ENCODE peak calls at places on chromosome 6, in eight cellular contexts. One of them, this sample, is unnamed.

GRCh38 chr6:167795874-167796667 is 30.6 kb upstream of the AFDN start:
- DNase-seq in gastrocnemius medialis: peak
- DNase-seq in prostate gland: peak
- DNase-seq in HCT116: no peak
- DNase-seq in mucosa of descending colon: peak
- DNase-seq in AG09309: no peak
- DNase-seq in cardiac muscle cell: no peak
- DNase-seq in fibroblast of lung: no peak
- DNase-seq in this sample: peak

GRCh38 chr6:43579171-43579570 is 3.2 kb downstream of the POLH start:
- DNase-seq in gastrocnemius medialis: no peak
- DNase-seq in prostate gland: no peak
- DNase-seq in HCT116: no peak
- DNase-seq in mucosa of descending colon: no peak
- DNase-seq in AG09309: no peak
- DNase-seq in cardiac muscle cell: no peak
- DNase-seq in fibroblast of lung: peak
- DNase-seq in this sample: no peak

GRCh38 chr6:164570791-164571190 is 738.6 kb downstream of the C6orf118 start:
- DNase-seq in gastrocnemius medialis: no peak
- DNase-seq in prostate gland: no peak
- DNase-seq in HCT116: no peak
- DNase-seq in mucosa of descending colon: no peak
- DNase-seq in AG09309: no peak
- DNase-seq in cardiac muscle cell: no peak
- DNase-seq in fibroblast of lung: no peak
- DNase-seq in this sample: no peak

GRCh38 chr6:93419304-93420162 is at the start of gene EPHA7:
- DNase-seq in gastrocnemius medialis: peak
- DNase-seq in prostate gland: peak
- DNase-seq in HCT116: no peak
- DNase-seq in mucosa of descending colon: peak
- DNase-seq in AG09309: peak
- DNase-seq in cardiac muscle cell: peak
- DNase-seq in fibroblast of lung: peak
- DNase-seq in this sample: peak

GRCh38 chr6:4103929-4104328 is 25.0 kb upstream of the FAM217A start:
- DNase-seq in gastrocnemius medialis: no peak
- DNase-seq in prostate gland: peak
- DNase-seq in HCT116: no peak
- DNase-seq in mucosa of descending colon: no peak
- DNase-seq in AG09309: no peak
- DNase-seq in cardiac muscle cell: no peak
- DNase-seq in fibroblast of lung: peak
- DNase-seq in this sample: no peak

GRCh38 chr6:166029506-166029905 is 138.1 kb downstream of the TBXT start:
- DNase-seq in gastrocnemius medialis: no peak
- DNase-seq in prostate gland: no peak
- DNase-seq in HCT116: no peak
- DNase-seq in mucosa of descending colon: no peak
- DNase-seq in AG09309: no peak
- DNase-seq in cardiac muscle cell: no peak
- DNase-seq in fibroblast of lung: no peak
- DNase-seq in this sample: no peak

GRCh38 chr6:17866876-17867444 is 120.5 kb downstream of the KIF13A start:
- DNase-seq in gastrocnemius medialis: no peak
- DNase-seq in prostate gland: no peak
- DNase-seq in HCT116: no peak
- DNase-seq in mucosa of descending colon: no peak
- DNase-seq in AG09309: no peak
- DNase-seq in cardiac muscle cell: no peak
- DNase-seq in fibroblast of lung: no peak
- DNase-seq in this sample: peak

GRCh38 chr6:8589941-8590676 is 154.8 kb upstream of the SLC35B3 start:
- DNase-seq in gastrocnemius medialis: no peak
- DNase-seq in prostate gland: no peak
- DNase-seq in HCT116: peak
- DNase-seq in mucosa of descending colon: no peak
- DNase-seq in AG09309: no peak
- DNase-seq in cardiac muscle cell: peak
- DNase-seq in fibroblast of lung: no peak
- DNase-seq in this sample: no peak

GRCh38 chr6:157187182-157188093 is 135.9 kb downstream of the TMEM242 start:
- DNase-seq in gastrocnemius medialis: peak
- DNase-seq in prostate gland: peak
- DNase-seq in HCT116: no peak
- DNase-seq in mucosa of descending colon: no peak
- DNase-seq in AG09309: no peak
- DNase-seq in cardiac muscle cell: peak
- DNase-seq in fibroblast of lung: peak
- DNase-seq in this sample: no peak

GRCh38 chr6:131103296-131103695 is 32.0 kb upstream of the AKAP7 start:
- DNase-seq in gastrocnemius medialis: no peak
- DNase-seq in prostate gland: no peak
- DNase-seq in HCT116: no peak
- DNase-seq in mucosa of descending colon: no peak
- DNase-seq in AG09309: no peak
- DNase-seq in cardiac muscle cell: no peak
- DNase-seq in fibroblast of lung: peak
- DNase-seq in this sample: no peak

GRCh38 chr6:158524311-158524710 is 35.6 kb upstream of the TMEM181 start:
- DNase-seq in gastrocnemius medialis: no peak
- DNase-seq in prostate gland: no peak
- DNase-seq in HCT116: no peak
- DNase-seq in mucosa of descending colon: no peak
- DNase-seq in AG09309: no peak
- DNase-seq in cardiac muscle cell: no peak
- DNase-seq in fibroblast of lung: no peak
- DNase-seq in this sample: no peak

GRCh38 chr6:1802495-1803395 is 193.0 kb downstream of the FOXC1 start:
- DNase-seq in gastrocnemius medialis: no peak
- DNase-seq in prostate gland: no peak
- DNase-seq in HCT116: no peak
- DNase-seq in mucosa of descending colon: no peak
- DNase-seq in AG09309: no peak
- DNase-seq in cardiac muscle cell: no peak
- DNase-seq in fibroblast of lung: no peak
- DNase-seq in this sample: no peak

GRCh38 chr6:43992783-43993505 is 134.3 kb downstream of the MRPL14 start:
- DNase-seq in gastrocnemius medialis: peak
- DNase-seq in prostate gland: no peak
- DNase-seq in HCT116: no peak
- DNase-seq in mucosa of descending colon: no peak
- DNase-seq in AG09309: no peak
- DNase-seq in cardiac muscle cell: no peak
- DNase-seq in fibroblast of lung: no peak
- DNase-seq in this sample: no peak

GRCh38 chr6:160349837-160350236 is 1.7 kb downstream of the SLC22A3 start:
- DNase-seq in gastrocnemius medialis: no peak
- DNase-seq in prostate gland: no peak
- DNase-seq in HCT116: no peak
- DNase-seq in mucosa of descending colon: no peak
- DNase-seq in AG09309: no peak
- DNase-seq in cardiac muscle cell: no peak
- DNase-seq in fibroblast of lung: no peak
- DNase-seq in this sample: no peak

GRCh38 chr6:106347219-106347618 is 13.3 kb upstream of the CRYBG1 start:
- DNase-seq in gastrocnemius medialis: no peak
- DNase-seq in prostate gland: no peak
- DNase-seq in HCT116: no peak
- DNase-seq in mucosa of descending colon: no peak
- DNase-seq in AG09309: no peak
- DNase-seq in cardiac muscle cell: no peak
- DNase-seq in fibroblast of lung: no peak
- DNase-seq in this sample: no peak
- H3K4me3 ChIP-seq in gastrocnemius medialis: no peak
- H3K4me3 ChIP-seq in prostate gland: no peak
- H3K4me3 ChIP-seq in HCT116: no peak
- H3K4me3 ChIP-seq in mucosa of descending colon: no peak
- H3K4me3 ChIP-seq in AG09309: no peak
- H3K4me3 ChIP-seq in cardiac muscle cell: no peak
- H3K4me3 ChIP-seq in fibroblast of lung: no peak
- H3K4me3 ChIP-seq in this sample: no peak

GRCh38 chr6:12096342-12096741 is 84.2 kb downstream of the HIVEP1 start:
- DNase-seq in gastrocnemius medialis: no peak
- DNase-seq in prostate gland: no peak
- DNase-seq in HCT116: no peak
- DNase-seq in mucosa of descending colon: no peak
- DNase-seq in AG09309: no peak
- DNase-seq in cardiac muscle cell: no peak
- DNase-seq in fibroblast of lung: no peak
- DNase-seq in this sample: no peak
- TF ChIP-seq CTCF in gastrocnemius medialis: no peak
- TF ChIP-seq CTCF in prostate gland: no peak
- TF ChIP-seq CTCF in HCT116: no peak
- TF ChIP-seq CTCF in mucosa of descending colon: no peak
- TF ChIP-seq CTCF in AG09309: no peak
- TF ChIP-seq CTCF in cardiac muscle cell: no peak
- TF ChIP-seq CTCF in fibroblast of lung: no peak
- TF ChIP-seq CTCF in this sample: no peak

GRCh38 chr6:126181890-126182289 is 158.0 kb upstream of the CENPW start:
- DNase-seq in gastrocnemius medialis: no peak
- DNase-seq in prostate gland: no peak
- DNase-seq in HCT116: no peak
- DNase-seq in mucosa of descending colon: no peak
- DNase-seq in AG09309: no peak
- DNase-seq in cardiac muscle cell: no peak
- DNase-seq in fibroblast of lung: no peak
- DNase-seq in this sample: no peak

GRCh38 chr6:126180585-126180984 is 159.3 kb upstream of the CENPW start:
- DNase-seq in gastrocnemius medialis: peak
- DNase-seq in prostate gland: no peak
- DNase-seq in HCT116: peak
- DNase-seq in mucosa of descending colon: no peak
- DNase-seq in AG09309: peak
- DNase-seq in cardiac muscle cell: no peak
- DNase-seq in fibroblast of lung: peak
- DNase-seq in this sample: no peak

GRCh38 chr6:126182650-126183311 is 157.1 kb upstream of the CENPW start:
- DNase-seq in gastrocnemius medialis: no peak
- DNase-seq in prostate gland: no peak
- DNase-seq in HCT116: peak
- DNase-seq in mucosa of descending colon: no peak
- DNase-seq in AG09309: no peak
- DNase-seq in cardiac muscle cell: no peak
- DNase-seq in fibroblast of lung: peak
- DNase-seq in this sample: no peak

GRCh38 chr6:126176266-126176665 is 163.6 kb upstream of the CENPW start:
- DNase-seq in gastrocnemius medialis: no peak
- DNase-seq in prostate gland: no peak
- DNase-seq in HCT116: no peak
- DNase-seq in mucosa of descending colon: no peak
- DNase-seq in AG09309: no peak
- DNase-seq in cardiac muscle cell: peak
- DNase-seq in fibroblast of lung: peak
- DNase-seq in this sample: no peak

GRCh38 chr6:126181173-126181741 is 158.7 kb upstream of the CENPW start:
- DNase-seq in gastrocnemius medialis: no peak
- DNase-seq in prostate gland: no peak
- DNase-seq in HCT116: peak
- DNase-seq in mucosa of descending colon: no peak
- DNase-seq in AG09309: no peak
- DNase-seq in cardiac muscle cell: no peak
- DNase-seq in fibroblast of lung: no peak
- DNase-seq in this sample: no peak
- H3K4me3 ChIP-seq in gastrocnemius medialis: no peak
- H3K4me3 ChIP-seq in prostate gland: no peak
- H3K4me3 ChIP-seq in HCT116: no peak
- H3K4me3 ChIP-seq in mucosa of descending colon: no peak
- H3K4me3 ChIP-seq in AG09309: no peak
- H3K4me3 ChIP-seq in cardiac muscle cell: no peak
- H3K4me3 ChIP-seq in fibroblast of lung: no peak
- H3K4me3 ChIP-seq in this sample: no peak

DNA sequence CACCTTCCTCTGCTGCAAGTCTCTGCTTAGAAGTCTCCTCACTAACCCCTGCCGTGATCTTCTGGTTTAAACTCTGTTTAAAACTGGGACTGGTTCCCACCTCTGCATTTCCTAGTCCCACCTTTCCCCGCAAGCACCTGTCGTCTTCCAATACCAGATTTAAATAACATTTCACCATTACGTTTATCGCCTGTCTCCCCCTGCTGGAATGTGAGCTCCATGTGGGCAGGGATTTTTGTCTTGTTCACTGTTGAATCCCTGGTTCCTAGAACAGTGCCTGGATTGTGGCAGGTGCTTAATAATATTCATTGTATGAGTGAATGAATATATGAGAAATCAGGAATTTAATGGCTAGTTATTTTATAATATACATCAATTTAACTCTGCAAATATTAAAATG is 2.7 kb downstream of the GUCA1A start:
- DNase-seq in gastrocnemius medialis: no peak
- DNase-seq in prostate gland: no peak
- DNase-seq in HCT116: peak
- DNase-seq in mucosa of descending colon: no peak
- DNase-seq in AG09309: no peak
- DNase-seq in cardiac muscle cell: no peak
- DNase-seq in fibroblast of lung: no peak
- DNase-seq in this sample: no peak
- TF ChIP-seq CTCF in gastrocnemius medialis: no peak
- TF ChIP-seq CTCF in prostate gland: no peak
- TF ChIP-seq CTCF in HCT116: peak
- TF ChIP-seq CTCF in mucosa of descending colon: no peak
- TF ChIP-seq CTCF in AG09309: peak
- TF ChIP-seq CTCF in cardiac muscle cell: peak
- TF ChIP-seq CTCF in fibroblast of lung: peak
- TF ChIP-seq CTCF in this sample: no peak

DNA sequence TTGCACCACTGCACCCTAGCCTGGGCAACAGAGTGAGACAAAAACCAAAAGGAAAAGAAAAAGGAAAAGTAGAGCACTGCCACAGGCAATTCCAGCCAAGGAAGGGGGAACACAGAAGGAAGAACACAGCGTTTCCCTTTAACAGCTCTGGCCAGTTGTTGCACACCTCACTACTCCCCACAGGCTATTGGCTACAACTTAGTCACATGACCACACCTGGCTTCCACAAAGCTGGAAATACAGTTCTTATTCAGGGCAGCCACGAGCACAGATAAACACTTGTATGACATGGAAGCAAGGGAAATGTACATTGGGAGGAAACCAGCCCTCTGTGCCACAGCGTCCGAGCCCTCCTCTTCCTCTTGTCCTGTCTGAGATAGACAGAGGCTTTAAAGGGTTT is 249.0 kb upstream of the JARID2 start:
- DNase-seq in gastrocnemius medialis: no peak
- DNase-seq in prostate gland: no peak
- DNase-seq in HCT116: peak
- DNase-seq in mucosa of descending colon: no peak
- DNase-seq in AG09309: no peak
- DNase-seq in cardiac muscle cell: no peak
- DNase-seq in fibroblast of lung: no peak
- DNase-seq in this sample: no peak
- H3K4me3 ChIP-seq in gastrocnemius medialis: no peak
- H3K4me3 ChIP-seq in prostate gland: no peak
- H3K4me3 ChIP-seq in HCT116: no peak
- H3K4me3 ChIP-seq in mucosa of descending colon: no peak
- H3K4me3 ChIP-seq in AG09309: no peak
- H3K4me3 ChIP-seq in cardiac muscle cell: no peak
- H3K4me3 ChIP-seq in fibroblast of lung: no peak
- H3K4me3 ChIP-seq in this sample: no peak

This sample was measured in dorsolateral prefrontal cortex.